ENCODE peak calls at places on chromosomes 6 and 20, in five cellular contexts. X is IMR-90, D is H1, Q is neuronal stem cell, B is mesendoderm. A is an unnamed sample.

GRCh38 chr6:133549252-133549925 is 308.2 kb downstream of the EYA4 start:
- DNase-seq in X (no peak), D (no peak), Q (peak), B (no peak), A (no peak)

GRCh38 chr6:32529697-32530429 is at the start of gene HLA-DRB5:
- DNase-seq in X (no peak), D (no peak), Q (no peak), B (peak), A (no peak)

GRCh38 chr6:57210060-57210459 is 12.0 kb downstream of the RAB23 start:
- DNase-seq in X (no peak), D (no peak), Q (no peak), B (no peak), A (no peak)

GRCh38 chr20:37518606-37519507 is 2.2 kb upstream of the NNAT start:
- DNase-seq in X (no peak), D (no peak), Q (no peak), B (no peak), A (no peak)

GRCh38 chr6:143149771-143150170 is 89.1 kb downstream of the AIG1 start:
- DNase-seq in X (peak), D (no peak), Q (no peak), B (no peak), A (no peak)

GRCh38 chr20:24964518-24964838 is 15.4 kb downstream of the CST7 start:
- DNase-seq in X (no peak), D (no peak), Q (no peak), B (no peak), A (peak)

GRCh38 chr6:127083231-127084015 is 35.0 kb upstream of the RSPO3 start:
- DNase-seq in X (no peak), D (no peak), Q (no peak), B (no peak), A (no peak)

GRCh38 chr6:9168669-9169068 is 733.3 kb upstream of the SLC35B3 start:
- DNase-seq in X (no peak), D (no peak), Q (no peak), B (no peak), A (no peak)

GRCh38 chr6:71250050-71250689 is 38.4 kb upstream of the OGFRL1 start:
- DNase-seq in X (peak), D (no peak), Q (no peak), B (peak), A (no peak)

GRCh38 chr6:161369339-161369738 is 95.5 kb upstream of the AGPAT4 start:
- DNase-seq in X (peak), D (no peak), Q (no peak), B (peak), A (no peak)

GRCh38 chr6:70884074-70884983 is 72.5 kb downstream of the B3GAT2 start:
- DNase-seq in X (peak), D (peak), Q (peak), B (peak), A (peak)

GRCh38 chr20:53534037-53534436 is 59.6 kb downstream of the ZNF217 start:
- DNase-seq in X (no peak), D (no peak), Q (no peak), B (no peak), A (no peak)

GRCh38 chr6:18506387-18507017 is 119.4 kb downstream of the RNF144B start:
- DNase-seq in X (peak), D (no peak), Q (no peak), B (no peak), A (no peak)

GRCh38 chr6:9248125-9248524 is 812.8 kb upstream of the SLC35B3 start:
- DNase-seq in X (no peak), D (no peak), Q (no peak), B (no peak), A (no peak)

GRCh38 chr20:38321959-38322598 is 18.1 kb downstream of the BPI start:
- DNase-seq in X (peak), D (no peak), Q (peak), B (peak), A (peak)

GRCh38 chr6:138087549-138087948 is 19.7 kb downstream of the PERP start:
- DNase-seq in X (no peak), D (no peak), Q (no peak), B (peak), A (no peak)

GRCh38 chr6:118719351-118720124 is 68.1 kb upstream of the CEP85L start:
- DNase-seq in X (no peak), D (no peak), Q (no peak), B (no peak), A (no peak)

GRCh38 chr6:75791881-75792280 is 42.8 kb downstream of the MYO6 start:
- DNase-seq in X (no peak), D (no peak), Q (no peak), B (no peak), A (no peak)

GRCh38 chr20:5230544-5230943 is 86.2 kb downstream of the PROKR2 start:
- DNase-seq in X (no peak), D (no peak), Q (no peak), B (no peak), A (no peak)

GRCh38 chr6:25596928-25597818 is 54.8 kb upstream of the SCGN start:
- DNase-seq in X (peak), D (no peak), Q (no peak), B (no peak), A (no peak)

GRCh38 chr6:122717350-122717749 is 62.2 kb upstream of the FABP7 start:
- DNase-seq in X (peak), D (no peak), Q (peak), B (peak), A (no peak)

GRCh38 chr6:139418426-139419132 is 44.1 kb upstream of the CITED2 start:
- DNase-seq in X (no peak), D (no peak), Q (no peak), B (no peak), A (no peak)

GRCh38 chr6:127162808-127163207 is 44.3 kb downstream of the RSPO3 start:
- DNase-seq in X (no peak), D (no peak), Q (no peak), B (no peak), A (no peak)

GRCh38 chr6:153108320-153108719 is 22.8 kb downstream of the RGS17 start:
- DNase-seq in X (no peak), D (no peak), Q (no peak), B (peak), A (no peak)

GRCh38 chr6:39902136-39902535 is 32.1 kb downstream of the MOCS1 start:
- DNase-seq in X (no peak), D (no peak), Q (no peak), B (no peak), A (no peak)

GRCh38 chr6:147642458-147642857 is 134.0 kb downstream of the SAMD5 start:
- DNase-seq in X (peak), D (no peak), Q (no peak), B (no peak), A (no peak)

GRCh38 chr20:14495066-14495465 is 157.7 kb upstream of the FLRT3 start:
- DNase-seq in X (no peak), D (no peak), Q (no peak), B (no peak), A (no peak)

GRCh38 chr6:132683543-132683942 is 24.6 kb upstream of the TAAR1 start:
- DNase-seq in X (peak), D (no peak), Q (no peak), B (peak), A (no peak)

GRCh38 chr6:144185133-144185836 is 35.0 kb downstream of the STX11 start:
- DNase-seq in X (no peak), D (no peak), Q (no peak), B (no peak), A (no peak)

GRCh38 chr6:152094992-152095592 is 287.6 kb downstream of the ESR1 start:
- DNase-seq in X (peak), D (no peak), Q (no peak), B (peak), A (peak)

GRCh38 chr6:116034327-116034726 is 26.4 kb downstream of the FRK start:
- DNase-seq in X (peak), D (no peak), Q (no peak), B (no peak), A (no peak)

GRCh38 chr6:128964233-128964755 is 81.4 kb downstream of the LAMA2 start:
- DNase-seq in X (no peak), D (no peak), Q (no peak), B (no peak), A (no peak)

GRCh38 chr6:19551611-19552010 is 285.6 kb upstream of the ID4 start:
- DNase-seq in X (no peak), D (no peak), Q (no peak), B (no peak), A (no peak)

GRCh38 chr6:41460742-41461336 is 85.3 kb upstream of the FOXP4 start:
- DNase-seq in X (no peak), D (no peak), Q (no peak), B (peak), A (no peak)

GRCh38 chr20:17612287-17612974 is 42.6 kb downstream of the DSTN start:
- DNase-seq in X (peak), D (peak), Q (no peak), B (no peak), A (peak)

GRCh38 chr6:84967965-84968364 is 203.6 kb upstream of the TBX18 start:
- DNase-seq in X (no peak), D (no peak), Q (no peak), B (peak), A (no peak)

GRCh38 chr6:139323511-139324445 is 32.0 kb upstream of the TXLNB start:
- DNase-seq in X (peak), D (peak), Q (peak), B (peak), A (peak)

GRCh38 chr20:2873747-2874041 is 413 bp downstream of the PTPRA start:
- DNase-seq in X (peak), D (peak), Q (peak), B (peak), A (peak)

GRCh38 chr6:56663344-56663743 is 20.7 kb upstream of the DST start:
- DNase-seq in X (no peak), D (no peak), Q (no peak), B (peak), A (no peak)

GRCh38 chr6:27139753-27140522 is 107.6 kb upstream of the PRSS16 start:
- DNase-seq in X (peak), D (peak), Q (no peak), B (peak), A (no peak)

DNA sequence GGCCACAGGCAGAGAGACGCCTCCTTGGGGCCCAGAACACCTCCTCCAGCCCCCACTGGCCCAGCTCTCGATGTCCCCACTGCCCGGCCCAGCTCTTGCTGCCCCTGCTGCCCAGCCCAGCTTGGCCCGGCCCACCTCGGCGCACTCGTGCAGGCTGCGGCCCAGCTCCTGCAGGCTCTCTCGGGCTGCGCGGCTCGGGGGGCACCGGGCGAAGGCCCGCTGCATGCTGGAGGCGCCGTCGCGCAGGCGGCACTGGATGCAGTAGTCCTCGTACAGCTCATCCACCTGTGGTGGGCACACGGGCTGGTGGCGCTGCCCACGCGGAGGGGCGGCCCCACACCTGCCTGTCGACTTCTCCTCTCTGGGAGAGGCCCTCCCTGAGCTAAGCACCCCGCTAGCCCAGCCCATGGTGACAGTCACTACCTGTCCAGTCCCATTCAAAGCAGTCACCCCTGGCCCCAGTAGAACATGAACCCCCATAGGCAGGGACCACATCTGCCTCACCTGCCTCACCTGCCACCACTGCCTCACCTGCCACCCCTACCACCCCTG is 81.8 kb downstream of the RIPOR3 start:
- DNase-seq in X (no peak), D (no peak), Q (no peak), B (no peak), A (no peak)
- H2BK15ac ChIP-seq in X (no peak), D (no peak), Q (peak), B (no peak), A (no peak)

GRCh38 chr6:155447949-155448348 is 7.7 kb downstream of the NOX3 start:
- DNase-seq in X (no peak), D (no peak), Q (no peak), B (no peak), A (no peak)

GRCh38 chr6:155452576-155452975 is 3.1 kb downstream of the NOX3 start:
- DNase-seq in X (peak), D (no peak), Q (no peak), B (no peak), A (no peak)

GRCh38 chr6:155444952-155445903 is 10.4 kb downstream of the NOX3 start:
- DNase-seq in X (no peak), D (no peak), Q (no peak), B (peak), A (no peak)

GRCh38 chr6:155450194-155450593 is 5.4 kb downstream of the NOX3 start:
- DNase-seq in X (no peak), D (no peak), Q (no peak), B (no peak), A (no peak)

GRCh38 chr6:155448823-155449789 is 6.5 kb downstream of the NOX3 start:
- DNase-seq in X (no peak), D (no peak), Q (no peak), B (peak), A (no peak)
- H2BK15ac ChIP-seq in X (no peak), D (no peak), Q (no peak), B (no peak), A (no peak)

GRCh38 chr6:7108964-7109836 is 1.4 kb downstream of the RREB1 start:
- DNase-seq in X (peak), D (no peak), Q (no peak), B (peak), A (no peak)
- H2BK15ac ChIP-seq in X (no peak), D (no peak), Q (peak), B (peak), A (no peak)

GRCh38 chr6:37137881-37138568 is 31.9 kb upstream of the PIM1 start:
- DNase-seq in X (peak), D (peak), Q (no peak), B (no peak), A (peak)
- H2BK15ac ChIP-seq in X (peak), D (no peak), Q (no peak), B (peak), A (no peak)

GRCh38 chr20:31715766-31716165 is 6.9 kb downstream of the BCL2L1 start:
- DNase-seq in X (no peak), D (no peak), Q (no peak), B (no peak), A (no peak)

GRCh38 chr20:31717478-31717946 is 5.2 kb downstream of the BCL2L1 start:
- DNase-seq in X (no peak), D (no peak), Q (no peak), B (no peak), A (no peak)

GRCh38 chr20:31718952-31719643 is 3.6 kb downstream of the BCL2L1 start:
- DNase-seq in X (no peak), D (no peak), Q (no peak), B (no peak), A (no peak)

GRCh38 chr20:31716351-31716750 is 6.3 kb downstream of the BCL2L1 start:
- DNase-seq in X (no peak), D (no peak), Q (no peak), B (no peak), A (no peak)

DNA sequence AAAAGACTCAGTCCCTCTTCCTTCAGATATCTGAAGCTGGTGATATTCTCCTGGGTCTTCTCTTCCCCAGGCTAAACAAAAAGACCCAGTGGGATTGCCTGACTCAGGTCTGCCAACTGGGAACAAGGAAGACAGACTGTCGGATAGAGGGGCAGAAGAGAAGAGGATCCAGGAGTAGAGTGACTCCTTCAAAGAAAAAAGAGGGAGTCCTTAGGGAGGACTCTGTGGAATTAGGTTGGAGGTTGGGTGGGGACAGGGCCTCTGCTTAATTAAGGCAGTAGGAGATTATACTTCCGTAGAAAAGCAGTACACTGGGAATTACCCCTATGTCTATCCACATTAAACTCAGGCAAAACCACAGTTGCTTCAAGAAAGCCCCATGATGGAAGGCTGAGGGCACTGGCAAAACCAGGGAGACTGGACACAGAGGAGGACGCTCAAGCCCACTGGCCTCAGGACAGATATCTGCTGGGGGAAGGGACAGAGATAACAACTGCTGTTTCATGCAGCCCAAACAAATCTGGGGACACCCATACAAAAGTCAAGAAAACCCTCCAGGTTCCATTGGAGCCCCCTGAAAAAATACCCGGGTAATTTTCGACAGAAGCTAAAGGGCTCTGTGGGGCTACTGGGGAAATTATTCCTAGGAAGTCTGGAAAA is 5.7 kb downstream of the BCL2L1 start:
- DNase-seq in X (no peak), D (no peak), Q (no peak), B (no peak), A (no peak)
- H2BK15ac ChIP-seq in X (peak), D (no peak), Q (no peak), B (no peak), A (no peak)

GRCh38 chr20:61925555-61926252 is 140.0 kb downstream of the TAF4 start:
- DNase-seq in X (peak), D (no peak), Q (no peak), B (no peak), A (no peak)

GRCh38 chr20:61922936-61923335 is 142.7 kb downstream of the TAF4 start:
- DNase-seq in X (no peak), D (no peak), Q (no peak), B (no peak), A (no peak)

GRCh38 chr20:61923371-61924166 is 142.1 kb downstream of the TAF4 start:
- DNase-seq in X (no peak), D (peak), Q (no peak), B (no peak), A (no peak)

GRCh38 chr20:61924858-61925554 is 140.7 kb downstream of the TAF4 start:
- DNase-seq in X (no peak), D (peak), Q (no peak), B (no peak), A (no peak)

GRCh38 chr20:61924211-61924857 is 141.3 kb downstream of the TAF4 start:
- DNase-seq in X (no peak), D (peak), Q (no peak), B (no peak), A (no peak)
- H2BK15ac ChIP-seq in X (no peak), D (no peak), Q (no peak), B (no peak), A (no peak)

GRCh38 chr20:50165687-50166554 is 12.4 kb upstream of the PEDS1 start:
- DNase-seq in X (peak), D (peak), Q (peak), B (peak), A (peak)
- H2BK15ac ChIP-seq in X (peak), D (peak), Q (no peak), B (no peak), A (no peak)

DNA sequence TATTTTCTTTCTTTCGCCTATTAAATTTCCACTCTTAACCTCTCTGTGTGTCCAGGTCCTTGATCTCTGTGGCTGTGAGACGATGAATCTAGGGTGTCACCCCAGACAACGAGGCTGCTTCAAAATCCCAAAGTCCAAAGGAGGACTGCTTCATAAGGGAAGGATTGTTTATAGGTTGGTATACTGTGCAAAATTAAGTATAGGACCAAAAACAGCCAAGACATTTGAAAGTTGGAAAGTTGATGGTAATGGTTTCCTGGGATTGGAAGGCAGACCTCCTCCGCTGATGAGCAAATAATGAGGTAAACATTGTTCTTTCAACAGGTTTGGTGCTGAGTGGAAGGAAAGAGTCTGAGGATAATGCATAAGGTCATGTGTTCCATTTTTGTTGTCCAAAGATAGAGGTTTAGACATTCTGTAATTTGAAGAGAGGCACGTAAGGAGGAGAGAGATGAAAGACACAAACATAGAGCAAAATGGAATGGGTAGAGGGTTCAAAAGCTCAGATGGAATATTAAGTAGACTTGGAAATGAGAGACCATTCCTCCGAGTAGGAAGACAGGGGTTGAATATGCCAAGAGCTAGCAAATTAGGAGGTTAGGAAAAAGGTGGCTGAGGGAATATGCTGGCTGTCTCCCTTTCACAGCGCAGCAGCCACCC is 24.8 kb downstream of the ZNF311 start:
- DNase-seq in X (no peak), D (no peak), Q (no peak), B (no peak), A (no peak)
- H2BK15ac ChIP-seq in X (no peak), D (no peak), Q (no peak), B (no peak), A (no peak)

GRCh38 chr6:111572216-111572706 is 33.4 kb downstream of the TRAF3IP2 start:
- DNase-seq in X (no peak), D (no peak), Q (no peak), B (no peak), A (no peak)
- H2BK15ac ChIP-seq in X (peak), D (no peak), Q (no peak), B (no peak), A (no peak)

A was measured in H9.